ENCODE peak calls at places on chromosome 18, in four cellular contexts. One of them, this sample, is unnamed.
A peak's percentile ranks its signal among the peaks of the same experiment; 100 is the strongest.

GRCh38 chr18:41391616-41392610 is 563.1 kb upstream of the PIK3C3 start:
- DNase-seq in HCT116: no peak
- DNase-seq in K562: peak; percentile 22
- DNase-seq in H1: peak; percentile 64
- DNase-seq in this sample: peak; percentile 6

GRCh38 chr18:27311114-27311513 is 126.0 kb upstream of the CHST9 start:
- DNase-seq in HCT116: no peak
- DNase-seq in K562: no peak
- DNase-seq in H1: no peak
- DNase-seq in this sample: no peak

GRCh38 chr18:44839239-44839666 is 158.6 kb downstream of the SETBP1 start:
- DNase-seq in HCT116: no peak
- DNase-seq in K562: peak; percentile 67
- DNase-seq in H1: peak; percentile 48
- DNase-seq in this sample: no peak

GRCh38 chr18:46167971-46168370 is 63.8 kb downstream of the HAUS1 start:
- DNase-seq in HCT116: no peak
- DNase-seq in K562: no peak
- DNase-seq in H1: no peak
- DNase-seq in this sample: no peak

GRCh38 chr18:77061946-77062517 is 70.6 kb downstream of the MBP start:
- DNase-seq in HCT116: no peak
- DNase-seq in K562: peak; percentile 3
- DNase-seq in H1: no peak
- DNase-seq in this sample: no peak

GRCh38 chr18:28791101-28791500 is 614.2 kb upstream of the CDH2 start:
- DNase-seq in HCT116: no peak
- DNase-seq in K562: no peak
- DNase-seq in H1: no peak
- DNase-seq in this sample: no peak

GRCh38 chr18:5456577-5457466 is 87.0 kb downstream of the EPB41L3 start:
- DNase-seq in HCT116: no peak
- DNase-seq in K562: no peak
- DNase-seq in H1: peak; percentile 56
- DNase-seq in this sample: no peak

GRCh38 chr18:46646468-46646867 is 10.6 kb downstream of the LOXHD1 start:
- DNase-seq in HCT116: no peak
- DNase-seq in K562: no peak
- DNase-seq in H1: no peak
- DNase-seq in this sample: no peak

GRCh38 chr18:48230459-48231113 is 178.6 kb downstream of the ZBTB7C start:
- DNase-seq in HCT116: peak; percentile 57
- DNase-seq in K562: peak; percentile 50
- DNase-seq in H1: peak; percentile 84
- DNase-seq in this sample: no peak

GRCh38 chr18:2967820-2968219 is 45.1 kb downstream of the LPIN2 start:
- DNase-seq in HCT116: no peak
- DNase-seq in K562: no peak
- DNase-seq in H1: no peak
- DNase-seq in this sample: no peak

GRCh38 chr18:76410660-76411417 is 84.2 kb downstream of the ZNF516 start:
- DNase-seq in HCT116: no peak
- DNase-seq in K562: no peak
- DNase-seq in H1: no peak
- DNase-seq in this sample: no peak

GRCh38 chr18:9683418-9684396 is 24.4 kb upstream of the RAB31 start:
- DNase-seq in HCT116: peak; percentile 50
- DNase-seq in K562: peak; percentile 91
- DNase-seq in H1: no peak
- DNase-seq in this sample: peak; percentile 69

GRCh38 chr18:42446195-42446594 is 491.2 kb downstream of the PIK3C3 start:
- DNase-seq in HCT116: no peak
- DNase-seq in K562: no peak
- DNase-seq in H1: no peak
- DNase-seq in this sample: no peak

GRCh38 chr18:10787293-10787901 is 261.6 kb downstream of the NAPG start:
- DNase-seq in HCT116: peak; percentile 51
- DNase-seq in K562: peak; percentile 88
- DNase-seq in H1: peak; percentile 88
- DNase-seq in this sample: peak; percentile 65

GRCh38 chr18:48531979-48532378 is 6.9 kb upstream of the CTIF start:
- DNase-seq in HCT116: no peak
- DNase-seq in K562: no peak
- DNase-seq in H1: no peak
- DNase-seq in this sample: no peak

GRCh38 chr18:11146947-11147345 is 2.4 kb downstream of the PIEZO2 start:
- DNase-seq in HCT116: no peak
- DNase-seq in K562: no peak
- DNase-seq in H1: peak; percentile 49
- DNase-seq in this sample: no peak

GRCh38 chr18:2898131-2898640 is 51.4 kb downstream of the EMILIN2 start:
- DNase-seq in HCT116: no peak
- DNase-seq in K562: peak; percentile 46
- DNase-seq in H1: no peak
- DNase-seq in this sample: no peak

GRCh38 chr18:23036611-23037259 is 98.5 kb upstream of the CABLES1 start:
- DNase-seq in HCT116: no peak
- DNase-seq in K562: peak; percentile 18
- DNase-seq in H1: no peak
- DNase-seq in this sample: no peak

GRCh38 chr18:36297419-36298112 is at the start of gene FHOD3:
- DNase-seq in HCT116: no peak
- DNase-seq in K562: peak; percentile 28
- DNase-seq in H1: peak; percentile 86
- DNase-seq in this sample: peak; percentile 53

GRCh38 chr18:32771169-32771751 is 1.6 kb downstream of the KLHL14 start:
- DNase-seq in HCT116: no peak
- DNase-seq in K562: no peak
- DNase-seq in H1: peak; percentile 68
- DNase-seq in this sample: no peak

GRCh38 chr18:39596891-39597290 is 2031.3 kb upstream of the CELF4 start:
- DNase-seq in HCT116: no peak
- DNase-seq in K562: no peak
- DNase-seq in H1: no peak
- DNase-seq in this sample: no peak

GRCh38 chr18:77711096-77711495 is 461.4 kb downstream of the GALR1 start:
- DNase-seq in HCT116: no peak
- DNase-seq in K562: no peak
- DNase-seq in H1: no peak
- DNase-seq in this sample: no peak

GRCh38 chr18:22813648-22814328 is 119.3 kb upstream of the RBBP8 start:
- DNase-seq in HCT116: no peak
- DNase-seq in K562: peak; percentile 30
- DNase-seq in H1: no peak
- DNase-seq in this sample: peak; percentile 9

GRCh38 chr18:67217551-67218166 is 298.9 kb downstream of the DSEL start:
- DNase-seq in HCT116: peak; percentile 15
- DNase-seq in K562: peak; percentile 44
- DNase-seq in H1: peak; percentile 62
- DNase-seq in this sample: peak; percentile 58

GRCh38 chr18:9365406-9365805 is 30.8 kb downstream of the TWSG1 start:
- DNase-seq in HCT116: no peak
- DNase-seq in K562: no peak
- DNase-seq in H1: no peak
- DNase-seq in this sample: no peak

GRCh38 chr18:55839350-55839749 is 251.4 kb upstream of the TCF4 start:
- DNase-seq in HCT116: no peak
- DNase-seq in K562: no peak
- DNase-seq in H1: no peak
- DNase-seq in this sample: no peak

GRCh38 chr18:12838178-12838634 is 45.8 kb downstream of the PTPN2 start:
- DNase-seq in HCT116: no peak
- DNase-seq in K562: no peak
- DNase-seq in H1: no peak
- DNase-seq in this sample: no peak

GRCh38 chr18:36322734-36323133 is 25.2 kb downstream of the FHOD3 start:
- DNase-seq in HCT116: no peak
- DNase-seq in K562: no peak
- DNase-seq in H1: peak; percentile 28
- DNase-seq in this sample: no peak

GRCh38 chr18:13164406-13164805 is 54.2 kb upstream of the LDLRAD4 start:
- DNase-seq in HCT116: no peak
- DNase-seq in K562: no peak
- DNase-seq in H1: no peak
- DNase-seq in this sample: no peak

GRCh38 chr18:50704541-50704940 is 115.3 kb downstream of the MRO start:
- DNase-seq in HCT116: no peak
- DNase-seq in K562: no peak
- DNase-seq in H1: no peak
- DNase-seq in this sample: no peak

GRCh38 chr18:21313576-21313975 is 71.5 kb downstream of the GREB1L start:
- DNase-seq in HCT116: no peak
- DNase-seq in K562: no peak
- DNase-seq in H1: no peak
- DNase-seq in this sample: no peak

DNA sequence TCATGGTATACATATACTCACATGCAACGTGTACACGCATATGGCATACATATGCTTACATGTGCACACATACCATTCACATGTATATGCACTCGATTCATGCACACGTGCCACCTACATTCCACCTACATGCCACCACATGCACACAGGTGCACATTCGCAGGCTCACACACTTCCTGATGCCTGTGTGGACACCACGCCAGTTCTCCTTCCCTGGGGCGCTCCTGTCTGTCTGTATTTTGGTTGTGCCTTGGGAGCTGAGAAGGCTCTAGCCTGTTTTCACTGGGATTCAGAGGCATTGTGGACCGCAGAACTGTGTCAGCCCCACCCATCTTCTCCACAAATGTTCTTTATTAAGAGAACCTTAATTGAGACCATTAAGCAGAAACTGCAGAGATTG is 96.6 kb upstream of the CTDP1 start:
- DNase-seq in HCT116: no peak
- DNase-seq in K562: no peak
- DNase-seq in H1: no peak
- DNase-seq in this sample: no peak
- TF ChIP-seq JUND in HCT116: no peak
- TF ChIP-seq JUND in K562: no peak
- TF ChIP-seq JUND in H1: no peak
- TF ChIP-seq JUND in this sample: no peak

GRCh38 chr18:34990571-34990970 is 50.6 kb upstream of the MAPRE2 start:
- DNase-seq in HCT116: no peak
- DNase-seq in K562: no peak
- DNase-seq in H1: no peak
- DNase-seq in this sample: no peak
- TF ChIP-seq JUND in HCT116: no peak
- TF ChIP-seq JUND in K562: no peak
- TF ChIP-seq JUND in H1: no peak
- TF ChIP-seq JUND in this sample: no peak

GRCh38 chr18:79026491-79026890 is 42.7 kb upstream of the ATP9B start:
- DNase-seq in HCT116: no peak
- DNase-seq in K562: no peak
- DNase-seq in H1: peak; percentile 65
- DNase-seq in this sample: no peak

GRCh38 chr18:79030680-79031079 is 38.5 kb upstream of the ATP9B start:
- DNase-seq in HCT116: no peak
- DNase-seq in K562: no peak
- DNase-seq in H1: no peak
- DNase-seq in this sample: peak; percentile 47
- TF ChIP-seq JUND in HCT116: no peak
- TF ChIP-seq JUND in K562: no peak
- TF ChIP-seq JUND in H1: no peak
- TF ChIP-seq JUND in this sample: no peak

DNA sequence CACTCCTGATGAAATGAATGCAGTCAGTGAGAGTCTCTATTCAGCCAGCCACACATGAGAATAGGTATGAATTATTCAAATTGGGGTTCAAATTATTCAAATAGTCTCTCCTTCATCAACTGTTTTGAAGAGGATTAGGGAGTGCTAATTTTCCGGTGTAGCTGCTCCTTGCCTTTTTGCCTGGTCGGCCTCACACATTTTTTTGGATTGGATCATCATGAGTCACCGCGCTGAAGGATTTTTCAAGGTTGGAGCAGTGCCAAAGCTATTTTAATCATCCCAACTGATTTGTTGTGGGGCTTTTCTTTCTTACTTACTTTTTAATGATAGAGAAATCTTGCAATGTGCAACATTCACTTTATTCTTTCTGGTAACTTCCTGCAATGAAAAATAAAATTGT is 2.4 kb upstream of the DTNA start:
- DNase-seq in HCT116: peak; percentile 70
- DNase-seq in K562: no peak
- DNase-seq in H1: no peak
- DNase-seq in this sample: peak; percentile 56
- TF ChIP-seq JUND in HCT116: peak; percentile 78
- TF ChIP-seq JUND in K562: no peak
- TF ChIP-seq JUND in H1: peak; percentile 70
- TF ChIP-seq JUND in this sample: no peak

DNA sequence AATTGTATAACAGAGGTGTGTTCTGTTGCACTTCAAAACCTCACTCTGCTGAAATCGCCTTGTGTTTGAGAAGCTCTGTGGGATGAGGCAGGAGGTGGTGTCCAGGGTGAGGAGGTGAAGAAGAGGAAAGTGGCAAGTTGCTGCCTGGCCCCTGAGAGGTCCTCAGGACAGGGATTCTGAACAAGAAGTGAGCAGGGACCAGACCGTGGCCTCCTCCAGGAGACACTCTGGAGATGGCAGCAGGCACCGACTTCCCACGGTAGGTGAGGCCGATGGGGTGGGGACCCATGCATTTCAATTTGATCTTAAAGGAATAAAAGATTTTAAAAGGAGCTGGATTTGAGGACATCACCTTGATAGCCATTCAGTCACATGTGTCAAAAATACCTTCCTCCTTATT is 37.5 kb upstream of the LAMA1 start:
- DNase-seq in HCT116: no peak
- DNase-seq in K562: no peak
- DNase-seq in H1: no peak
- DNase-seq in this sample: no peak
- TF ChIP-seq JUND in HCT116: no peak
- TF ChIP-seq JUND in K562: no peak
- TF ChIP-seq JUND in H1: no peak
- TF ChIP-seq JUND in this sample: no peak

GRCh38 chr18:54159916-54160315 is 64.6 kb downstream of the MBD2 start:
- DNase-seq in HCT116: no peak
- DNase-seq in K562: no peak
- DNase-seq in H1: no peak
- DNase-seq in this sample: no peak
- TF ChIP-seq JUND in HCT116: no peak
- TF ChIP-seq JUND in K562: no peak
- TF ChIP-seq JUND in H1: no peak
- TF ChIP-seq JUND in this sample: no peak

GRCh38 chr18:70411886-70412443 is 123.1 kb downstream of the SOCS6 start:
- DNase-seq in HCT116: no peak
- DNase-seq in K562: no peak
- DNase-seq in H1: no peak
- DNase-seq in this sample: no peak

GRCh38 chr18:70416496-70416895 is 127.7 kb downstream of the SOCS6 start:
- DNase-seq in HCT116: no peak
- DNase-seq in K562: no peak
- DNase-seq in H1: no peak
- DNase-seq in this sample: no peak

GRCh38 chr18:70415823-70416488 is 127.1 kb downstream of the SOCS6 start:
- DNase-seq in HCT116: peak; percentile 64
- DNase-seq in K562: no peak
- DNase-seq in H1: no peak
- DNase-seq in this sample: no peak

GRCh38 chr18:70413455-70413854 is 124.6 kb downstream of the SOCS6 start:
- DNase-seq in HCT116: no peak
- DNase-seq in K562: no peak
- DNase-seq in H1: no peak
- DNase-seq in this sample: no peak

GRCh38 chr18:70414315-70414714 is 125.5 kb downstream of the SOCS6 start:
- DNase-seq in HCT116: no peak
- DNase-seq in K562: no peak
- DNase-seq in H1: no peak
- DNase-seq in this sample: no peak
- TF ChIP-seq JUND in HCT116: no peak
- TF ChIP-seq JUND in K562: no peak
- TF ChIP-seq JUND in H1: no peak
- TF ChIP-seq JUND in this sample: no peak

This sample was measured in T47D.